ENCODE peak calls at places on chromosomes 12 and 14, in nine cellular contexts. One of them, this sample, is unnamed.
A peak's percentile ranks its signal among the peaks of the same experiment; 100 is the strongest.

GRCh38 chr12:75455839-75456238 is 24.7 kb upstream of the GLIPR1 start:
- DNase-seq in fibroblast of mammary gland: no peak
- DNase-seq in hepatocyte: no peak
- DNase-seq in AG09319: no peak
- DNase-seq in AG04450: no peak
- DNase-seq in mesothelial cell of epicardium: no peak
- DNase-seq in HTR-8/SVneo: no peak
- DNase-seq in AG08395: no peak
- DNase-seq in ureter: no peak
- DNase-seq in this sample: no peak

GRCh38 chr14:85532981-85533820 is 3.3 kb downstream of the FLRT2 start:
- DNase-seq in hepatocyte: peak; percentile 82
- DNase-seq in AG09319: peak; percentile 80
- DNase-seq in AG04450: no peak
- DNase-seq in mesothelial cell of epicardium: peak; percentile 38
- DNase-seq in ureter: peak; percentile 66
- DNase-seq in HTR-8/SVneo: peak; percentile 45
- DNase-seq in AG08395: peak; percentile 72
- DNase-seq in fibroblast of mammary gland: peak; percentile 91
- DNase-seq in this sample: peak; percentile 26

GRCh38 chr14:102066041-102066451 is 20.8 kb downstream of the HSP90AA1 start:
- DNase-seq in mesothelial cell of epicardium: no peak
- DNase-seq in AG04450: no peak
- DNase-seq in hepatocyte: no peak
- DNase-seq in AG08395: no peak
- DNase-seq in HTR-8/SVneo: no peak
- DNase-seq in ureter: no peak
- DNase-seq in fibroblast of mammary gland: no peak
- DNase-seq in AG09319: no peak
- DNase-seq in this sample: no peak

GRCh38 chr12:30970559-30971202 is 44.1 kb downstream of the TSPAN11 start:
- DNase-seq in fibroblast of mammary gland: no peak
- DNase-seq in HTR-8/SVneo: no peak
- DNase-seq in ureter: no peak
- DNase-seq in AG04450: no peak
- DNase-seq in mesothelial cell of epicardium: no peak
- DNase-seq in AG08395: no peak
- DNase-seq in hepatocyte: peak; percentile 34
- DNase-seq in AG09319: peak; percentile 22
- DNase-seq in this sample: no peak

GRCh38 chr14:68794130-68794855 is 1.4 kb upstream of the ZFP36L1 start:
- DNase-seq in ureter: peak; percentile 92
- DNase-seq in AG09319: peak; percentile 96
- DNase-seq in mesothelial cell of epicardium: peak; percentile 64
- DNase-seq in AG04450: peak; percentile 90
- DNase-seq in HTR-8/SVneo: peak; percentile 96
- DNase-seq in AG08395: peak; percentile 85
- DNase-seq in hepatocyte: peak; percentile 92
- DNase-seq in fibroblast of mammary gland: peak; percentile 95
- DNase-seq in this sample: peak; percentile 19

GRCh38 chr12:63420206-63420644 is 248.1 kb downstream of the DPY19L2 start:
- DNase-seq in AG08395: peak; percentile 61
- DNase-seq in ureter: no peak
- DNase-seq in fibroblast of mammary gland: peak; percentile 59
- DNase-seq in hepatocyte: peak; percentile 67
- DNase-seq in HTR-8/SVneo: peak; percentile 36
- DNase-seq in AG09319: peak; percentile 12
- DNase-seq in AG04450: peak; percentile 27
- DNase-seq in mesothelial cell of epicardium: no peak
- DNase-seq in this sample: peak; percentile 88

GRCh38 chr12:128353271-128353670 is 86.3 kb downstream of the TMEM132C start:
- DNase-seq in ureter: no peak
- DNase-seq in AG09319: no peak
- DNase-seq in AG08395: no peak
- DNase-seq in AG04450: no peak
- DNase-seq in fibroblast of mammary gland: no peak
- DNase-seq in hepatocyte: no peak
- DNase-seq in mesothelial cell of epicardium: no peak
- DNase-seq in HTR-8/SVneo: no peak
- DNase-seq in this sample: no peak

GRCh38 chr14:73241481-73242165 is 4.3 kb downstream of the PAPLN start:
- DNase-seq in mesothelial cell of epicardium: no peak
- DNase-seq in AG09319: no peak
- DNase-seq in ureter: no peak
- DNase-seq in hepatocyte: no peak
- DNase-seq in HTR-8/SVneo: no peak
- DNase-seq in AG08395: no peak
- DNase-seq in fibroblast of mammary gland: no peak
- DNase-seq in AG04450: no peak
- DNase-seq in this sample: no peak

GRCh38 chr12:6607751-6608591 is 792 bp upstream of the CHD4 start:
- DNase-seq in AG04450: no peak
- DNase-seq in HTR-8/SVneo: peak; percentile 89
- DNase-seq in fibroblast of mammary gland: peak; percentile 73
- DNase-seq in hepatocyte: peak; percentile 82
- DNase-seq in mesothelial cell of epicardium: no peak
- DNase-seq in ureter: peak; percentile 79
- DNase-seq in AG09319: no peak
- DNase-seq in AG08395: peak; percentile 44
- DNase-seq in this sample: peak; percentile 96

This sample was measured in DMS153.